ENCODE peak calls at places on chromosomes 1 and 21, in eight cellular contexts. L is hypothalamus; O is osteocyte; E is amniotic stem cell; B is mucosa of gallbladder; S is activated naive CD4-positive, alpha-beta T cell treated with anti-CD3 and anti-CD28 coated beads for 36 hours; R is Peyer's patch; W is NCI-H524. N is an unnamed sample.

GRCh38 chr1:229027622-229028182 is 243.2 kb upstream of the RAB4A start:
- DNase-seq in L (no peak), O (peak; percentile 34), E (no peak), B (no peak), S (peak; percentile 62), R (no peak), W (peak; percentile 86), N (no peak)

GRCh38 chr1:84721152-84721551 is 30.9 kb upstream of the SSX2IP start:
- DNase-seq in L (no peak), O (no peak), E (peak; percentile 43), B (no peak), S (no peak), R (no peak), W (no peak), N (no peak)

GRCh38 chr1:150981805-150982712 is at the start of gene ANXA9:
- DNase-seq in L (no peak), O (no peak), E (no peak), B (peak; percentile 68), S (no peak), R (peak; percentile 74), W (no peak), N (no peak)

GRCh38 chr1:41631971-41632370 is 147.5 kb upstream of the EDN2 start:
- DNase-seq in L (no peak), O (no peak), E (no peak), B (no peak), S (no peak), R (no peak), W (no peak), N (no peak)

GRCh38 chr1:43300661-43301094 is at the start of gene TIE1:
- DNase-seq in L (no peak), O (no peak), E (no peak), B (no peak), S (no peak), R (no peak), W (no peak), N (no peak)

GRCh38 chr1:89523597-89524368 is 846 bp upstream of the LRRC8B start:
- DNase-seq in L (no peak), O (no peak), E (no peak), B (no peak), S (peak; percentile 81), R (peak; percentile 45), W (peak; percentile 82), N (no peak)

GRCh38 chr1:182127656-182128055 is 66.1 kb upstream of the ZNF648 start:
- DNase-seq in L (no peak), O (no peak), E (no peak), B (no peak), S (no peak), R (no peak), W (no peak), N (no peak)

GRCh38 chr1:53135735-53136114 is 6.7 kb downstream of the SLC1A7 start:
- DNase-seq in L (no peak), O (no peak), E (peak; percentile 35), B (no peak), S (no peak), R (no peak), W (no peak), N (peak; percentile 52)

GRCh38 chr1:240621249-240621648 is 9.3 kb upstream of the GREM2 start:
- DNase-seq in L (no peak), O (no peak), E (no peak), B (no peak), S (no peak), R (no peak), W (no peak), N (no peak)

GRCh38 chr1:109388884-109389637 is 8.7 kb downstream of the SORT1 start:
- DNase-seq in L (no peak), O (no peak), E (no peak), B (no peak), S (no peak), R (no peak), W (no peak), N (no peak)

GRCh38 chr1:23208527-23208926 is 8.8 kb downstream of the HTR1D start:
- DNase-seq in L (no peak), O (no peak), E (no peak), B (no peak), S (no peak), R (no peak), W (no peak), N (no peak)

GRCh38 chr21:39030127-39030884 is 152.9 kb downstream of the PSMG1 start:
- DNase-seq in L (no peak), O (no peak), E (no peak), B (no peak), S (no peak), R (no peak), W (no peak), N (no peak)

GRCh38 chr21:29005696-29006095 is 13.0 kb upstream of the LTN1 start:
- DNase-seq in L (no peak), O (no peak), E (no peak), B (no peak), S (no peak), R (no peak), W (no peak), N (no peak)

GRCh38 chr21:18467715-18468114 is 64.1 kb upstream of the TMPRSS15 start:
- DNase-seq in L (no peak), O (no peak), E (no peak), B (no peak), S (no peak), R (no peak), W (no peak), N (no peak)

GRCh38 chr1:15322648-15323350 is 75.8 kb downstream of the FHAD1 start:
- DNase-seq in L (no peak), O (no peak), E (no peak), B (peak; percentile 37), S (no peak), R (peak; percentile 89), W (no peak), N (no peak)

GRCh38 chr1:70896224-70896623 is 151.4 kb downstream of the PTGER3 start:
- DNase-seq in L (no peak), O (no peak), E (no peak), B (no peak), S (no peak), R (no peak), W (no peak), N (no peak)

GRCh38 chr1:186535388-186536133 is 74.6 kb upstream of the PDC start:
- DNase-seq in L (no peak), O (no peak), E (peak; percentile 89), B (no peak), S (no peak), R (no peak), W (no peak), N (no peak)

GRCh38 chr1:170664828-170665617 is 1.1 kb downstream of the PRRX1 start:
- DNase-seq in L (no peak), O (no peak), E (no peak), B (no peak), S (no peak), R (peak; percentile 44), W (peak; percentile 11), N (no peak)

GRCh38 chr1:240385551-240385950 is 226.4 kb downstream of the GREM2 start:
- DNase-seq in L (no peak), O (no peak), E (no peak), B (no peak), S (no peak), R (no peak), W (no peak), N (no peak)

GRCh38 chr1:27922272-27922671 is 12.5 kb upstream of the SMPDL3B start:
- DNase-seq in L (no peak), O (no peak), E (no peak), B (no peak), S (no peak), R (no peak), W (no peak), N (no peak)

GRCh38 chr1:201432814-201433213 is 11.3 kb upstream of the TNNI1 start:
- DNase-seq in L (no peak), O (no peak), E (no peak), B (no peak), S (no peak), R (no peak), W (no peak), N (no peak)

GRCh38 chr1:112956503-112957132 is 622 bp upstream of the SLC16A1 start:
- DNase-seq in L (no peak), O (no peak), E (no peak), B (peak; percentile 13), S (peak; percentile 60), R (no peak), W (peak; percentile 48), N (peak; percentile 78)

GRCh38 chr1:27001570-27002360 is 8.3 kb downstream of the TRNP1 start:
- DNase-seq in L (no peak), O (no peak), E (no peak), B (peak; percentile 67), S (no peak), R (no peak), W (no peak), N (no peak)

GRCh38 chr1:86245566-86246190 is 89.1 kb upstream of the COL24A1 start:
- DNase-seq in L (no peak), O (no peak), E (no peak), B (no peak), S (no peak), R (no peak), W (no peak), N (no peak)

GRCh38 chr1:37851782-37852210 is 7.6 kb downstream of the MTF1 start:
- DNase-seq in L (no peak), O (no peak), E (no peak), B (no peak), S (peak; percentile 24), R (no peak), W (no peak), N (no peak)

GRCh38 chr1:108610073-108610472 is 50.2 kb downstream of the EEIG2 start:
- DNase-seq in L (no peak), O (no peak), E (no peak), B (no peak), S (no peak), R (no peak), W (peak; percentile 82), N (no peak)

GRCh38 chr1:203103201-203103600 is 17.4 kb upstream of the MYOG start:
- DNase-seq in L (no peak), O (peak; percentile 17), E (no peak), B (no peak), S (no peak), R (no peak), W (no peak), N (no peak)